ENCODE peak calls at places on chromosomes 7 and 10, in four cellular contexts. One of them, this sample, is unnamed.

GRCh38 chr10:104303594-104304178 is 34.6 kb downstream of the ITPRIP start:
- DNase-seq in stimulated activated naive CD8-positive, alpha-beta T cell treated with anti-CD3 and anti-CD28 coated beads, Interleukin-15, Interleukin-2, amounts not matched to agents 100 U/mL and 50 U/mL, for 24 hours: no peak
- DNase-seq in epithelial cell of esophagus: no peak
- DNase-seq in ELR: no peak
- DNase-seq in this sample: no peak

GRCh38 chr10:104234934-104235333 is 2.8 kb upstream of the CFAP43 start:
- DNase-seq in ELR: no peak
- DNase-seq in epithelial cell of esophagus: no peak
- DNase-seq in stimulated activated naive CD8-positive, alpha-beta T cell treated with anti-CD3 and anti-CD28 coated beads, Interleukin-15, Interleukin-2, amounts not matched to agents 100 U/mL and 50 U/mL, for 24 hours: no peak
- DNase-seq in this sample: no peak

GRCh38 chr10:86681047-86681446 is 12.7 kb downstream of the LDB3 start:
- DNase-seq in stimulated activated naive CD8-positive, alpha-beta T cell treated with anti-CD3 and anti-CD28 coated beads, Interleukin-15, Interleukin-2, amounts not matched to agents 100 U/mL and 50 U/mL, for 24 hours: no peak
- DNase-seq in ELR: no peak
- DNase-seq in epithelial cell of esophagus: no peak
- DNase-seq in this sample: no peak

GRCh38 chr10:132576671-132577349 is 39.2 kb downstream of the INPP5A start:
- DNase-seq in epithelial cell of esophagus: no peak
- DNase-seq in ELR: no peak
- DNase-seq in stimulated activated naive CD8-positive, alpha-beta T cell treated with anti-CD3 and anti-CD28 coated beads, Interleukin-15, Interleukin-2, amounts not matched to agents 100 U/mL and 50 U/mL, for 24 hours: no peak
- DNase-seq in this sample: no peak

GRCh38 chr10:63093227-63093626 is 39.9 kb upstream of the NRBF2 start:
- DNase-seq in ELR: peak
- DNase-seq in stimulated activated naive CD8-positive, alpha-beta T cell treated with anti-CD3 and anti-CD28 coated beads, Interleukin-15, Interleukin-2, amounts not matched to agents 100 U/mL and 50 U/mL, for 24 hours: no peak
- DNase-seq in epithelial cell of esophagus: peak
- DNase-seq in this sample: no peak

GRCh38 chr7:98285132-98286092 is 3.9 kb downstream of the BRI3 start:
- DNase-seq in epithelial cell of esophagus: no peak
- DNase-seq in stimulated activated naive CD8-positive, alpha-beta T cell treated with anti-CD3 and anti-CD28 coated beads, Interleukin-15, Interleukin-2, amounts not matched to agents 100 U/mL and 50 U/mL, for 24 hours: no peak
- DNase-seq in ELR: peak
- DNase-seq in this sample: no peak

GRCh38 chr7:155371884-155372781 is 74.5 kb downstream of the INSIG1 start:
- DNase-seq in ELR: no peak
- DNase-seq in epithelial cell of esophagus: peak
- DNase-seq in stimulated activated naive CD8-positive, alpha-beta T cell treated with anti-CD3 and anti-CD28 coated beads, Interleukin-15, Interleukin-2, amounts not matched to agents 100 U/mL and 50 U/mL, for 24 hours: peak
- DNase-seq in this sample: no peak

GRCh38 chr10:87684001-87684628 is 24.4 kb downstream of the PAPSS2 start:
- DNase-seq in stimulated activated naive CD8-positive, alpha-beta T cell treated with anti-CD3 and anti-CD28 coated beads, Interleukin-15, Interleukin-2, amounts not matched to agents 100 U/mL and 50 U/mL, for 24 hours: no peak
- DNase-seq in ELR: no peak
- DNase-seq in epithelial cell of esophagus: no peak
- DNase-seq in this sample: no peak

GRCh38 chr10:108303149-108303548 is 1138.6 kb upstream of the SORCS1 start:
- DNase-seq in stimulated activated naive CD8-positive, alpha-beta T cell treated with anti-CD3 and anti-CD28 coated beads, Interleukin-15, Interleukin-2, amounts not matched to agents 100 U/mL and 50 U/mL, for 24 hours: no peak
- DNase-seq in epithelial cell of esophagus: peak
- DNase-seq in ELR: peak
- DNase-seq in this sample: no peak

GRCh38 chr10:128440513-128441160 is 314.4 kb upstream of the MKI67 start:
- DNase-seq in ELR: no peak
- DNase-seq in stimulated activated naive CD8-positive, alpha-beta T cell treated with anti-CD3 and anti-CD28 coated beads, Interleukin-15, Interleukin-2, amounts not matched to agents 100 U/mL and 50 U/mL, for 24 hours: no peak
- DNase-seq in epithelial cell of esophagus: no peak
- DNase-seq in this sample: no peak

GRCh38 chr10:25113231-25114035 is 61.4 kb upstream of the GPR158 start:
- DNase-seq in stimulated activated naive CD8-positive, alpha-beta T cell treated with anti-CD3 and anti-CD28 coated beads, Interleukin-15, Interleukin-2, amounts not matched to agents 100 U/mL and 50 U/mL, for 24 hours: peak
- DNase-seq in epithelial cell of esophagus: peak
- DNase-seq in ELR: peak
- DNase-seq in this sample: peak

GRCh38 chr7:13117103-13117502 is 429.7 kb downstream of the ARL4A start:
- DNase-seq in ELR: peak
- DNase-seq in epithelial cell of esophagus: peak
- DNase-seq in stimulated activated naive CD8-positive, alpha-beta T cell treated with anti-CD3 and anti-CD28 coated beads, Interleukin-15, Interleukin-2, amounts not matched to agents 100 U/mL and 50 U/mL, for 24 hours: no peak
- DNase-seq in this sample: peak

GRCh38 chr7:107113866-107114265 is 54.9 kb upstream of the HBP1 start:
- DNase-seq in epithelial cell of esophagus: no peak
- DNase-seq in ELR: no peak
- DNase-seq in stimulated activated naive CD8-positive, alpha-beta T cell treated with anti-CD3 and anti-CD28 coated beads, Interleukin-15, Interleukin-2, amounts not matched to agents 100 U/mL and 50 U/mL, for 24 hours: no peak
- DNase-seq in this sample: no peak

GRCh38 chr10:125824736-125825135 is 1.4 kb downstream of the BCCIP start:
- DNase-seq in ELR: peak
- DNase-seq in epithelial cell of esophagus: peak
- DNase-seq in stimulated activated naive CD8-positive, alpha-beta T cell treated with anti-CD3 and anti-CD28 coated beads, Interleukin-15, Interleukin-2, amounts not matched to agents 100 U/mL and 50 U/mL, for 24 hours: no peak
- DNase-seq in this sample: peak

GRCh38 chr7:114783413-114783812 is 138.5 kb upstream of the MDFIC start:
- DNase-seq in ELR: no peak
- DNase-seq in stimulated activated naive CD8-positive, alpha-beta T cell treated with anti-CD3 and anti-CD28 coated beads, Interleukin-15, Interleukin-2, amounts not matched to agents 100 U/mL and 50 U/mL, for 24 hours: no peak
- DNase-seq in epithelial cell of esophagus: no peak
- DNase-seq in this sample: no peak

GRCh38 chr10:101578192-101578591 is 9.9 kb downstream of the POLL start:
- DNase-seq in epithelial cell of esophagus: no peak
- DNase-seq in ELR: no peak
- DNase-seq in stimulated activated naive CD8-positive, alpha-beta T cell treated with anti-CD3 and anti-CD28 coated beads, Interleukin-15, Interleukin-2, amounts not matched to agents 100 U/mL and 50 U/mL, for 24 hours: no peak
- DNase-seq in this sample: no peak

GRCh38 chr7:88218836-88219605 is 817 bp downstream of the SRI start:
- DNase-seq in stimulated activated naive CD8-positive, alpha-beta T cell treated with anti-CD3 and anti-CD28 coated beads, Interleukin-15, Interleukin-2, amounts not matched to agents 100 U/mL and 50 U/mL, for 24 hours: peak
- DNase-seq in epithelial cell of esophagus: peak
- DNase-seq in ELR: peak
- DNase-seq in this sample: peak

GRCh38 chr7:83532229-83532628 is 116.7 kb downstream of the SEMA3E start:
- DNase-seq in ELR: peak
- DNase-seq in stimulated activated naive CD8-positive, alpha-beta T cell treated with anti-CD3 and anti-CD28 coated beads, Interleukin-15, Interleukin-2, amounts not matched to agents 100 U/mL and 50 U/mL, for 24 hours: no peak
- DNase-seq in epithelial cell of esophagus: peak
- DNase-seq in this sample: peak

GRCh38 chr10:123573236-123574147 is 92.7 kb upstream of the GPR26 start:
- DNase-seq in stimulated activated naive CD8-positive, alpha-beta T cell treated with anti-CD3 and anti-CD28 coated beads, Interleukin-15, Interleukin-2, amounts not matched to agents 100 U/mL and 50 U/mL, for 24 hours: peak
- DNase-seq in epithelial cell of esophagus: peak
- DNase-seq in ELR: peak
- DNase-seq in this sample: no peak

GRCh38 chr10:13195016-13195415 is 33.7 kb downstream of the MCM10 start:
- DNase-seq in ELR: peak
- DNase-seq in stimulated activated naive CD8-positive, alpha-beta T cell treated with anti-CD3 and anti-CD28 coated beads, Interleukin-15, Interleukin-2, amounts not matched to agents 100 U/mL and 50 U/mL, for 24 hours: no peak
- DNase-seq in epithelial cell of esophagus: peak
- DNase-seq in this sample: no peak

GRCh38 chr7:92810242-92810611 is 26.1 kb downstream of the CDK6 start:
- DNase-seq in stimulated activated naive CD8-positive, alpha-beta T cell treated with anti-CD3 and anti-CD28 coated beads, Interleukin-15, Interleukin-2, amounts not matched to agents 100 U/mL and 50 U/mL, for 24 hours: no peak
- DNase-seq in ELR: no peak
- DNase-seq in epithelial cell of esophagus: no peak
- DNase-seq in this sample: peak

GRCh38 chr7:34530211-34530610 is 127.8 kb upstream of the NPSR1 start:
- DNase-seq in epithelial cell of esophagus: peak
- DNase-seq in stimulated activated naive CD8-positive, alpha-beta T cell treated with anti-CD3 and anti-CD28 coated beads, Interleukin-15, Interleukin-2, amounts not matched to agents 100 U/mL and 50 U/mL, for 24 hours: no peak
- DNase-seq in ELR: no peak
- DNase-seq in this sample: no peak

GRCh38 chr7:33874943-33875342 is 30.4 kb upstream of the BMPER start:
- DNase-seq in epithelial cell of esophagus: no peak
- DNase-seq in stimulated activated naive CD8-positive, alpha-beta T cell treated with anti-CD3 and anti-CD28 coated beads, Interleukin-15, Interleukin-2, amounts not matched to agents 100 U/mL and 50 U/mL, for 24 hours: no peak
- DNase-seq in ELR: peak
- DNase-seq in this sample: peak

GRCh38 chr7:30047124-30047523 is 18.9 kb downstream of the PLEKHA8 start:
- DNase-seq in stimulated activated naive CD8-positive, alpha-beta T cell treated with anti-CD3 and anti-CD28 coated beads, Interleukin-15, Interleukin-2, amounts not matched to agents 100 U/mL and 50 U/mL, for 24 hours: no peak
- DNase-seq in ELR: no peak
- DNase-seq in epithelial cell of esophagus: no peak
- DNase-seq in this sample: no peak

GRCh38 chr7:28330384-28331070 is 81.8 kb upstream of the CREB5 start:
- DNase-seq in stimulated activated naive CD8-positive, alpha-beta T cell treated with anti-CD3 and anti-CD28 coated beads, Interleukin-15, Interleukin-2, amounts not matched to agents 100 U/mL and 50 U/mL, for 24 hours: no peak
- DNase-seq in ELR: peak
- DNase-seq in epithelial cell of esophagus: no peak
- DNase-seq in this sample: no peak

GRCh38 chr10:71684356-71685173 is 35.0 kb downstream of the C10orf105 start:
- DNase-seq in ELR: peak
- DNase-seq in stimulated activated naive CD8-positive, alpha-beta T cell treated with anti-CD3 and anti-CD28 coated beads, Interleukin-15, Interleukin-2, amounts not matched to agents 100 U/mL and 50 U/mL, for 24 hours: peak
- DNase-seq in epithelial cell of esophagus: no peak
- DNase-seq in this sample: no peak

GRCh38 chr10:24962998-24963397 is 10.6 kb upstream of the PRTFDC1 start:
- DNase-seq in epithelial cell of esophagus: peak
- DNase-seq in ELR: peak
- DNase-seq in stimulated activated naive CD8-positive, alpha-beta T cell treated with anti-CD3 and anti-CD28 coated beads, Interleukin-15, Interleukin-2, amounts not matched to agents 100 U/mL and 50 U/mL, for 24 hours: no peak
- DNase-seq in this sample: no peak

GRCh38 chr10:100728928-100729876 is 16.2 kb upstream of the PAX2 start:
- DNase-seq in stimulated activated naive CD8-positive, alpha-beta T cell treated with anti-CD3 and anti-CD28 coated beads, Interleukin-15, Interleukin-2, amounts not matched to agents 100 U/mL and 50 U/mL, for 24 hours: peak
- DNase-seq in ELR: peak
- DNase-seq in epithelial cell of esophagus: peak
- DNase-seq in this sample: peak

GRCh38 chr7:143934526-143935340 is at the start of gene OR2F2:
- DNase-seq in stimulated activated naive CD8-positive, alpha-beta T cell treated with anti-CD3 and anti-CD28 coated beads, Interleukin-15, Interleukin-2, amounts not matched to agents 100 U/mL and 50 U/mL, for 24 hours: no peak
- DNase-seq in ELR: no peak
- DNase-seq in epithelial cell of esophagus: no peak
- DNase-seq in this sample: peak

GRCh38 chr7:5388905-5389433 is 34.7 kb downstream of the TNRC18 start:
- DNase-seq in epithelial cell of esophagus: no peak
- DNase-seq in ELR: no peak
- DNase-seq in stimulated activated naive CD8-positive, alpha-beta T cell treated with anti-CD3 and anti-CD28 coated beads, Interleukin-15, Interleukin-2, amounts not matched to agents 100 U/mL and 50 U/mL, for 24 hours: no peak
- DNase-seq in this sample: no peak

GRCh38 chr10:17125316-17125715 is 4.3 kb downstream of the CUBN start:
- DNase-seq in ELR: peak
- DNase-seq in stimulated activated naive CD8-positive, alpha-beta T cell treated with anti-CD3 and anti-CD28 coated beads, Interleukin-15, Interleukin-2, amounts not matched to agents 100 U/mL and 50 U/mL, for 24 hours: no peak
- DNase-seq in epithelial cell of esophagus: no peak
- DNase-seq in this sample: no peak

GRCh38 chr7:30923774-30924413 is 12.2 kb downstream of the AQP1 start:
- DNase-seq in ELR: no peak
- DNase-seq in stimulated activated naive CD8-positive, alpha-beta T cell treated with anti-CD3 and anti-CD28 coated beads, Interleukin-15, Interleukin-2, amounts not matched to agents 100 U/mL and 50 U/mL, for 24 hours: peak
- DNase-seq in epithelial cell of esophagus: no peak
- DNase-seq in this sample: no peak

This sample was measured in mesenchymal stem cell.